ENCODE peak calls at places on chromosomes 3 and 15, in seven cellular contexts. I is endothelial cell; J is stimulated activated CD4-positive, alpha-beta T cell treated with anti-CD3 and anti-CD28 coated beads, Interleukin-4, amount 100 ng/mL, for 24 hours; Y is tibial nerve; M is MCF 10A; P is NT2/D1; R is activated T-cell treated with anti-CD3 and anti-CD28 coated beads for 48 hours. Q is an unnamed sample.

GRCh38 chr3:69791111-69791510 is 51.8 kb downstream of the MITF start:
- DNase-seq in I (no peak), J (no peak), Y (peak), M (peak), P (no peak), R (no peak), Q (no peak)

GRCh38 chr15:36428102-36428845 is 151.2 kb upstream of the CDIN1 start:
- DNase-seq in I (no peak), J (no peak), Y (no peak), M (peak), P (peak), R (no peak), Q (peak)

GRCh38 chr15:90221251-90221900 is 12.4 kb downstream of the CIB1 start:
- DNase-seq in I (peak), J (peak), Y (peak), M (peak), P (peak), R (no peak), Q (peak)

GRCh38 chr3:126449621-126450051 is 26.1 kb downstream of the ZXDC start:
- DNase-seq in I (no peak), J (no peak), Y (no peak), M (no peak), P (no peak), R (no peak), Q (no peak)

GRCh38 chr15:80854104-80854503 is 74.9 kb downstream of the CEMIP start:
- DNase-seq in I (no peak), J (no peak), Y (no peak), M (peak), P (no peak), R (no peak), Q (no peak)

GRCh38 chr15:25090073-25090733 is 135.4 kb downstream of the SNRPN start:
- DNase-seq in I (no peak), J (no peak), Y (no peak), M (no peak), P (no peak), R (no peak), Q (no peak)

GRCh38 chr3:172341482-172342059 is 106.7 kb downstream of the GHSR start:
- DNase-seq in I (peak), J (peak), Y (no peak), M (peak), P (peak), R (no peak), Q (peak)

GRCh38 chr3:124809039-124809438 is 78.1 kb downstream of the ITGB5 start:
- DNase-seq in I (no peak), J (no peak), Y (no peak), M (no peak), P (no peak), R (no peak), Q (no peak)

GRCh38 chr3:86969500-86970189 is 21.3 kb downstream of the VGLL3 start:
- DNase-seq in I (peak), J (no peak), Y (no peak), M (peak), P (peak), R (no peak), Q (peak)

GRCh38 chr3:48436855-48437254 is 3.1 kb downstream of the CCDC51 start:
- DNase-seq in I (no peak), J (no peak), Y (no peak), M (no peak), P (no peak), R (no peak), Q (no peak)

GRCh38 chr15:78182336-78182700 is 33.2 kb downstream of the IDH3A start:
- DNase-seq in I (no peak), J (no peak), Y (no peak), M (no peak), P (no peak), R (no peak), Q (no peak)

GRCh38 chr3:72591522-72592421 is 256.5 kb downstream of the SHQ1 start:
- DNase-seq in I (no peak), J (no peak), Y (peak), M (peak), P (peak), R (no peak), Q (peak)

GRCh38 chr3:13018039-13018431 is 55.2 kb downstream of the IQSEC1 start:
- DNase-seq in I (no peak), J (no peak), Y (no peak), M (peak), P (no peak), R (no peak), Q (no peak)

GRCh38 chr3:46488735-46489361 is 8.9 kb upstream of the RTP3 start:
- DNase-seq in I (peak), J (peak), Y (peak), M (peak), P (peak), R (peak), Q (peak)

GRCh38 chr15:76057332-76058000 is 2.3 kb upstream of the TMEM266 start:
- DNase-seq in I (peak), J (peak), Y (no peak), M (peak), P (peak), R (no peak), Q (peak)

GRCh38 chr15:58549780-58550064 is 117.9 kb downstream of the LIPC start:
- DNase-seq in I (no peak), J (no peak), Y (no peak), M (no peak), P (no peak), R (no peak), Q (no peak)

GRCh38 chr3:6602329-6602728 is 258.6 kb upstream of the GRM7 start:
- DNase-seq in I (no peak), J (no peak), Y (no peak), M (no peak), P (no peak), R (no peak), Q (no peak)

Q was measured in PC-3.